ENCODE peak calls at places on chromosome 10, in six cellular contexts. L is cardiac fibroblast, P is thyroid gland, N is Peyer's patch, S is ovary, V is transverse colon. A is an unnamed sample.

GRCh38 chr10:128811943-128812342 is 655.1 kb upstream of the MGMT start:
- DNase-seq in L (no peak), P (no peak), N (no peak), S (no peak), V (no peak), A (no peak)

GRCh38 chr10:71424496-71425194 is 27.9 kb downstream of the CDH23 start:
- DNase-seq in L (no peak), P (no peak), N (no peak), S (peak), V (no peak), A (no peak)

GRCh38 chr10:33901166-33901565 is 566.7 kb upstream of the NRP1 start:
- DNase-seq in L (peak), P (no peak), N (no peak), S (peak), V (no peak), A (peak)

GRCh38 chr10:31129261-31129660 is 97.6 kb upstream of the ZNF438 start:
- DNase-seq in L (peak), P (peak), N (no peak), S (peak), V (peak), A (peak)

GRCh38 chr10:122422266-122422980 is 32.0 kb upstream of the ARMS2 start:
- DNase-seq in L (no peak), P (no peak), N (no peak), S (no peak), V (no peak), A (no peak)

GRCh38 chr10:7035111-7035761 is 375.6 kb downstream of the SFMBT2 start:
- DNase-seq in L (no peak), P (no peak), N (no peak), S (no peak), V (no peak), A (no peak)

GRCh38 chr10:13272164-13272571 is 27.7 kb downstream of the PHYH start:
- DNase-seq in L (peak), P (peak), N (no peak), S (peak), V (peak), A (peak)

GRCh38 chr10:129730993-129731325 is 233.1 kb downstream of the EBF3 start:
- DNase-seq in L (no peak), P (no peak), N (no peak), S (no peak), V (no peak), A (no peak)

GRCh38 chr10:12727832-12728215 is 273.7 kb downstream of the CCDC3 start:
- DNase-seq in L (no peak), P (no peak), N (no peak), S (peak), V (peak), A (no peak)

GRCh38 chr10:70430489-70431445 is 10.7 kb downstream of the NODAL start:
- DNase-seq in L (peak), P (peak), N (no peak), S (peak), V (peak), A (peak)

GRCh38 chr10:71124921-71125748 is 87.2 kb upstream of the UNC5B start:
- DNase-seq in L (no peak), P (no peak), N (no peak), S (no peak), V (no peak), A (no peak)

GRCh38 chr10:28704771-28705170 is 27.4 kb downstream of the BAMBI start:
- DNase-seq in L (no peak), P (no peak), N (no peak), S (no peak), V (no peak), A (no peak)

GRCh38 chr10:124672181-124672638 is 72.0 kb downstream of the FAM53B start:
- DNase-seq in L (no peak), P (no peak), N (no peak), S (no peak), V (no peak), A (no peak)

GRCh38 chr10:86329093-86329710 is 37.4 kb downstream of the GRID1 start:
- DNase-seq in L (no peak), P (no peak), N (no peak), S (no peak), V (no peak), A (no peak)

GRCh38 chr10:29189272-29189671 is 99.6 kb upstream of the LYZL1 start:
- DNase-seq in L (no peak), P (no peak), N (no peak), S (no peak), V (no peak), A (no peak)

GRCh38 chr10:839550-840205 is 91.8 kb downstream of the LARP4B start:
- DNase-seq in L (no peak), P (no peak), N (no peak), S (no peak), V (no peak), A (no peak)

GRCh38 chr10:127570036-127570435 is 20.9 kb downstream of the NPS start:
- DNase-seq in L (no peak), P (no peak), N (no peak), S (no peak), V (no peak), A (no peak)

GRCh38 chr10:55550241-55550640 is 749.2 kb upstream of the PCDH15 start:
- DNase-seq in L (no peak), P (no peak), N (no peak), S (no peak), V (no peak), A (peak)

GRCh38 chr10:51260376-51260775 is 186.1 kb downstream of the PRKG1 start:
- DNase-seq in L (no peak), P (no peak), N (no peak), S (no peak), V (no peak), A (peak)

GRCh38 chr10:1564791-1565190 is 172.5 kb downstream of the ADARB2 start:
- DNase-seq in L (no peak), P (no peak), N (no peak), S (no peak), V (no peak), A (no peak)

GRCh38 chr10:132281915-132282666 is 25.7 kb downstream of the STK32C start:
- DNase-seq in L (no peak), P (no peak), N (no peak), S (no peak), V (no peak), A (no peak)

GRCh38 chr10:61078542-61078941 is 134.6 kb upstream of the RHOBTB1 start:
- DNase-seq in L (peak), P (no peak), N (no peak), S (peak), V (no peak), A (peak)

GRCh38 chr10:79074732-79075131 is 6.0 kb downstream of the ZMIZ1 start:
- DNase-seq in L (no peak), P (peak), N (no peak), S (no peak), V (peak), A (no peak)

GRCh38 chr10:63542835-63543575 is 21.8 kb downstream of the REEP3 start:
- DNase-seq in L (peak), P (no peak), N (no peak), S (no peak), V (no peak), A (peak)

GRCh38 chr10:27158421-27158820 is 3.3 kb downstream of the MASTL start:
- DNase-seq in L (peak), P (no peak), N (no peak), S (no peak), V (no peak), A (no peak)

GRCh38 chr10:92692085-92692671 is 2.4 kb downstream of the HHEX start:
- DNase-seq in L (no peak), P (no peak), N (peak), S (no peak), V (no peak), A (no peak)

GRCh38 chr10:35394934-35395333 is 58.6 kb downstream of the CCNY start:
- DNase-seq in L (no peak), P (no peak), N (no peak), S (no peak), V (no peak), A (no peak)

GRCh38 chr10:27344568-27345454 is 104.2 kb upstream of the ACBD5 start:
- DNase-seq in L (no peak), P (no peak), N (no peak), S (no peak), V (no peak), A (no peak)

GRCh38 chr10:613217-613616 is 76.3 kb downstream of the DIP2C start:
- DNase-seq in L (no peak), P (peak), N (no peak), S (no peak), V (peak), A (no peak)

GRCh38 chr10:118903251-118903650 is 126.3 kb upstream of the NANOS1 start:
- DNase-seq in L (no peak), P (no peak), N (no peak), S (no peak), V (no peak), A (no peak)

GRCh38 chr10:91220954-91221696 is 662 bp downstream of the PCGF5 start:
- DNase-seq in L (peak), P (peak), N (no peak), S (no peak), V (peak), A (peak)

GRCh38 chr10:6232846-6233724 is 30.4 kb downstream of the PFKFB3 start:
- DNase-seq in L (no peak), P (no peak), N (no peak), S (no peak), V (no peak), A (no peak)

GRCh38 chr10:131013281-131013680 is 298.2 kb downstream of the TCERG1L start:
- DNase-seq in L (no peak), P (no peak), N (no peak), S (no peak), V (no peak), A (no peak)

GRCh38 chr10:102596506-102596971 is 47.7 kb upstream of the TRIM8 start:
- DNase-seq in L (peak), P (peak), N (no peak), S (peak), V (peak), A (peak)

GRCh38 chr10:32055478-32056135 is 618 bp downstream of the KIF5B start:
- DNase-seq in L (peak), P (peak), N (peak), S (peak), V (peak), A (peak)

GRCh38 chr10:23095404-23095965 is at the start of gene MSRB2:
- DNase-seq in L (peak), P (peak), N (peak), S (peak), V (peak), A (peak)

GRCh38 chr10:97861351-97861750 is 11.7 kb downstream of the GOLGA7B start:
- DNase-seq in L (peak), P (no peak), N (no peak), S (no peak), V (no peak), A (peak)

GRCh38 chr10:95275726-95276366 is 15.0 kb downstream of the PDLIM1 start:
- DNase-seq in L (peak), P (peak), N (no peak), S (no peak), V (no peak), A (peak)

GRCh38 chr10:114486938-114487814 is 82.9 kb upstream of the AFAP1L2 start:
- DNase-seq in L (peak), P (no peak), N (no peak), S (no peak), V (no peak), A (peak)

GRCh38 chr10:75451927-75452326 is 20.5 kb downstream of the LRMDA start:
- DNase-seq in L (no peak), P (no peak), N (no peak), S (no peak), V (no peak), A (no peak)
- H3K4me3 ChIP-seq in L (no peak), P (no peak), N (no peak), S (no peak), V (no peak), A (no peak)

GRCh38 chr10:11636761-11637166 is 25.3 kb upstream of the USP6NL start:
- DNase-seq in L (no peak), P (no peak), N (no peak), S (no peak), V (no peak), A (peak)

GRCh38 chr10:11629731-11630130 is 18.3 kb upstream of the USP6NL start:
- DNase-seq in L (no peak), P (no peak), N (no peak), S (no peak), V (no peak), A (no peak)

GRCh38 chr10:11631291-11631690 is 19.8 kb upstream of the USP6NL start:
- DNase-seq in L (no peak), P (no peak), N (no peak), S (no peak), V (no peak), A (no peak)

GRCh38 chr10:11626071-11626470 is 14.6 kb upstream of the USP6NL start:
- DNase-seq in L (no peak), P (no peak), N (no peak), S (no peak), V (no peak), A (no peak)

GRCh38 chr10:11631890-11632587 is 20.6 kb upstream of the USP6NL start:
- DNase-seq in L (no peak), P (no peak), N (peak), S (no peak), V (peak), A (no peak)
- H3K4me3 ChIP-seq in L (no peak), P (no peak), N (no peak), S (no peak), V (no peak), A (no peak)

DNA sequence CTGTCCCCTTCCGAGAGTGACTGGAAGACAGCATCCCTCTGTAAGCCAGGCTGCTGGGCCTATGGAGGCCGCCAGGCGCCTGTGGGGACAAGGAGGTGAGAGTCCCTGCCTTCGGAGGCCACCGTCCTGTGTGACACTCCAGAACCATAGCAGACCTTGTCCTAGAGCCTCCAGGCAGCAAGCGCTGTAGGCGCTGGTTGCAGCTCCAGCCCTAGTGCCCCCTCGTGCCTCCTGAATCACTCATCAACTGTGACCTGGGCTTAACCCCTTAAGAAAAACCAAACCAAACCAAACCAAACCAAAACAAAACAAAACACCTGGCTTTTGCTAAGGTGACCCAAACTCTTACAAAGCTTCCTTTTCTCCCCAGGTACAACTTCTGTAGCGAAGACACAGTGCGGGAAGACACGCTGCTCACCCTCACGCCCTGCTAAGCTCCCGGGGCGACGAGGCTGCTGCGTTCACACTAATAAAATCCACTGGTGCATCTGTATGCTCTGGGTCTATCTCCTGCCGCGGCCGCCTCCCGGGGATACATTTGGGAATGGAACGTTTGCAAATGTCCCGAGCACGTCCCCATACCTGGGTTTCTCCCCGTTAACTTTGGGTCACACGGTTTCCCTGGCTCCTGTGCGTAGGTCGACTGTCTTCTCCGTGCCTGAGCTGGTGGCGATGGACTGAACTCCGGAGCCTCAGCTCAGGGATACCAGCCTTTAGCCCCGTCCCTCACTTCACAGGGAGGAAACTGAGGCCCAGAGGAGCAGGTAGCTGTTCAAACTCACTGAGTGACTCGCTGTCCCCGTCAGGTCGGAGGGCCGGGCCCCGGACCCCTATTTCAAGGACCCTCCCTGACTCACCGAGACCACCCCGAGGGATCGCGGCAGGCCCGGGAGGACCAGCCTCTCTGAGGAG is 11.8 kb upstream of the PNLIPRP2 start:
- DNase-seq in L (no peak), P (peak), N (no peak), S (no peak), V (no peak), A (no peak)
- H3K4me3 ChIP-seq in L (no peak), P (peak), N (peak), S (peak), V (peak), A (no peak)

DNA sequence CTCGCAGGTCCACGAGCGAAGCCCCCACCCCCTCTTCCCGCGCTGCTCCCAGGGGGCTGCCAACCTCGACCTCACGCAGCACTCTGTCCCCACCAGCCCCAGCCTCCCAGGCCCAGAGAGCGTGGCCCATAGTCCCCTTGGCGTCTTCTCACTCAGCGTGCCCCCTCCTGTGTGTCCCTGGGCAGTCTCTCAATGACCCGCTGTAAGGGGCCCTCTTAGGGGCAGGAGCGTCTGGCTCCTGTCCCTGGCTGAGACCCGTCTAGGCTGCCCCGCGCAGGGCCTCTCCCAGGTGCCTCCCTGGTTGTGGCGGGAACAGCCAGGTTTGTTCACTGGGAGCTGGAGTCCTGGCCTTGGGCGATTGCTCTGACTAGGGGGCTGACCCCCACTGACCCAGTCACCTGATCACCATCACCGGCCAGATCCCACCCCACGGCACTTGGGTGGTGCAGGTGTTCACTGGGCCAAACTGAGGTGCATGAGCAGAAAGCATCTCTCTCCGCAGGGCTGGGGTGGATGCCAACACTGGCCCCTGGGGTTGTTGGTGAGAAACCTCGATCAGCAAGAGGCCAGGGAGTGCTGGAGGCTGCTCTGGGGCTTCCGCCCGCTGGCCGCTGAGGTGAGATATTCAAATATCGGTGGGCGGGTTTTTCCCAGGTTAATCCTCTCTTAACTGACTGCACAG is 12.6 kb upstream of the WDFY4 start:
- DNase-seq in L (no peak), P (no peak), N (peak), S (no peak), V (peak), A (no peak)
- H3K4me3 ChIP-seq in L (no peak), P (no peak), N (no peak), S (no peak), V (no peak), A (no peak)

GRCh38 chr10:87661861-87662785 is 2.4 kb downstream of the PAPSS2 start:
- DNase-seq in L (peak), P (no peak), N (no peak), S (no peak), V (no peak), A (peak)
- H3K4me3 ChIP-seq in L (peak), P (no peak), N (peak), S (no peak), V (no peak), A (peak)

GRCh38 chr10:96584035-96584434 is 2.8 kb downstream of the TM9SF3 start:
- DNase-seq in L (no peak), P (no peak), N (no peak), S (no peak), V (no peak), A (no peak)
- H3K4me3 ChIP-seq in L (no peak), P (no peak), N (no peak), S (no peak), V (no peak), A (no peak)

GRCh38 chr10:69043931-69044531 is 43.9 kb upstream of the SRGN start:
- DNase-seq in L (no peak), P (no peak), N (peak), S (no peak), V (no peak), A (no peak)
- H3K4me3 ChIP-seq in L (no peak), P (no peak), N (no peak), S (no peak), V (no peak), A (no peak)

DNA sequence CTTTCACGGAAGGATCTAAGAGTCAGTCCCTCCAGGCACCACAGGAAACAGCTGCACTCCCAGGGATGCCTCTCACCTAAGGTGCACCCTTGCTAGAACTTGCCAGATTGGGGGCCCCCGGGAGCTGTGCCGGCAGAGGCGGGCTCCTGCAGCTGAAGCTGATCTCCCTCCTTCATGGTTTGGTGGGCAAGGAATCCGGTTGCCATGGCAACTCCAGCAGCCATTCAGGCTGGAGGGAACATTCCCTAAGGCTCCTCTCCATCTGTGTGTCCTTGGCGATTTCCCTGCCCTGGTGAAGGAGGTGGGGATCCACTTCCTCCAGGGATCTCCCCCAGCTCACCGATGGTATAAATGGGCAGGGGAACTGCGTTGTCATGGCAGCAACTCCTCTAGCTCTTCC is 49.6 kb upstream of the GPR158 start:
- DNase-seq in L (no peak), P (peak), N (no peak), S (no peak), V (no peak), A (no peak)
- H3K4me3 ChIP-seq in L (no peak), P (no peak), N (no peak), S (no peak), V (no peak), A (no peak)

GRCh38 chr10:17669185-17669872 is 25.4 kb downstream of the STAM start:
- DNase-seq in L (no peak), P (no peak), N (no peak), S (no peak), V (no peak), A (no peak)

GRCh38 chr10:17662193-17663138 is 18.5 kb downstream of the STAM start:
- DNase-seq in L (no peak), P (no peak), N (no peak), S (no peak), V (no peak), A (no peak)

GRCh38 chr10:17668435-17669184 is 24.7 kb downstream of the STAM start:
- DNase-seq in L (no peak), P (no peak), N (no peak), S (no peak), V (no peak), A (no peak)

GRCh38 chr10:17663450-17663849 is 19.5 kb downstream of the STAM start:
- DNase-seq in L (no peak), P (no peak), N (no peak), S (no peak), V (no peak), A (no peak)

GRCh38 chr10:17665742-17666141 is 21.8 kb downstream of the STAM start:
- DNase-seq in L (peak), P (no peak), N (no peak), S (peak), V (no peak), A (peak)
- H3K4me3 ChIP-seq in L (no peak), P (no peak), N (no peak), S (no peak), V (no peak), A (no peak)

A was measured in choroid plexus epithelial cell.